ENCODE peak calls at places on chromosomes 13 and 19, in five cellular contexts. M, N, R, T and B are unnamed samples.

GRCh38 chr19:5445071-5445470 is 10.1 kb upstream of the ZNRF4 start:
- DNase-seq in M (no peak), N (no peak), R (no peak), T (no peak), B (no peak)

GRCh38 chr19:10565028-10565566 is 713 bp downstream of the KRI1 start:
- DNase-seq in M (peak; percentile 54), N (no peak), R (peak; percentile 81), T (peak; percentile 40), B (no peak)

GRCh38 chr19:18893573-18894253 is 2.2 kb downstream of the CERS1 start:
- DNase-seq in M (no peak), N (no peak), R (no peak), T (no peak), B (no peak)

GRCh38 chr13:113768018-113768905 is 9.2 kb downstream of the TMEM255B start:
- DNase-seq in M (no peak), N (peak; percentile 49), R (no peak), T (no peak), B (no peak)

GRCh38 chr19:15015946-15016542 is 33.2 kb upstream of the CASP14 start:
- DNase-seq in M (no peak), N (no peak), R (peak; percentile 83), T (no peak), B (no peak)

GRCh38 chr19:55083004-55083850 is 7.6 kb downstream of the EPS8L1 start:
- DNase-seq in M (no peak), N (no peak), R (no peak), T (no peak), B (no peak)

GRCh38 chr13:43861863-43862262 is 17.7 kb downstream of the CCDC122 start:
- DNase-seq in M (no peak), N (no peak), R (no peak), T (no peak), B (no peak)

GRCh38 chr19:29115181-29115580 is 97.8 kb downstream of the UQCRFS1 start:
- DNase-seq in M (no peak), N (no peak), R (no peak), T (no peak), B (no peak)

GRCh38 chr13:44853641-44854040 is 135.6 kb downstream of the NUFIP1 start:
- DNase-seq in M (no peak), N (no peak), R (no peak), T (no peak), B (no peak)

GRCh38 chr13:22454586-22454985 is 726.2 kb upstream of the SGCG start:
- DNase-seq in M (no peak), N (no peak), R (no peak), T (no peak), B (no peak)

GRCh38 chr19:21143846-21144245 is 2.0 kb downstream of the ZNF431 start:
- DNase-seq in M (no peak), N (no peak), R (no peak), T (no peak), B (no peak)

GRCh38 chr13:73060251-73061160 is 1.7 kb downstream of the KLF5 start:
- DNase-seq in M (no peak), N (no peak), R (peak; percentile 37), T (no peak), B (no peak)

GRCh38 chr13:83824120-83824519 is 58.2 kb downstream of the SLITRK1 start:
- DNase-seq in M (no peak), N (no peak), R (no peak), T (no peak), B (no peak)

GRCh38 chr13:42114912-42115311 is 66.5 kb downstream of the DGKH start:
- DNase-seq in M (no peak), N (no peak), R (no peak), T (no peak), B (no peak)

GRCh38 chr19:2032296-2032941 is 16.9 kb upstream of the BTBD2 start:
- DNase-seq in M (peak; percentile 39), N (peak; percentile 99), R (peak; percentile 31), T (peak; percentile 95), B (peak; percentile 96)

GRCh38 chr19:47039239-47039874 is 9.1 kb downstream of the TMEM160 start:
- DNase-seq in M (no peak), N (no peak), R (no peak), T (no peak), B (no peak)

GRCh38 chr13:23867027-23867491 is 22.1 kb downstream of the MIPEP start:
- DNase-seq in M (no peak), N (no peak), R (peak; percentile 18), T (no peak), B (no peak)

DNA sequence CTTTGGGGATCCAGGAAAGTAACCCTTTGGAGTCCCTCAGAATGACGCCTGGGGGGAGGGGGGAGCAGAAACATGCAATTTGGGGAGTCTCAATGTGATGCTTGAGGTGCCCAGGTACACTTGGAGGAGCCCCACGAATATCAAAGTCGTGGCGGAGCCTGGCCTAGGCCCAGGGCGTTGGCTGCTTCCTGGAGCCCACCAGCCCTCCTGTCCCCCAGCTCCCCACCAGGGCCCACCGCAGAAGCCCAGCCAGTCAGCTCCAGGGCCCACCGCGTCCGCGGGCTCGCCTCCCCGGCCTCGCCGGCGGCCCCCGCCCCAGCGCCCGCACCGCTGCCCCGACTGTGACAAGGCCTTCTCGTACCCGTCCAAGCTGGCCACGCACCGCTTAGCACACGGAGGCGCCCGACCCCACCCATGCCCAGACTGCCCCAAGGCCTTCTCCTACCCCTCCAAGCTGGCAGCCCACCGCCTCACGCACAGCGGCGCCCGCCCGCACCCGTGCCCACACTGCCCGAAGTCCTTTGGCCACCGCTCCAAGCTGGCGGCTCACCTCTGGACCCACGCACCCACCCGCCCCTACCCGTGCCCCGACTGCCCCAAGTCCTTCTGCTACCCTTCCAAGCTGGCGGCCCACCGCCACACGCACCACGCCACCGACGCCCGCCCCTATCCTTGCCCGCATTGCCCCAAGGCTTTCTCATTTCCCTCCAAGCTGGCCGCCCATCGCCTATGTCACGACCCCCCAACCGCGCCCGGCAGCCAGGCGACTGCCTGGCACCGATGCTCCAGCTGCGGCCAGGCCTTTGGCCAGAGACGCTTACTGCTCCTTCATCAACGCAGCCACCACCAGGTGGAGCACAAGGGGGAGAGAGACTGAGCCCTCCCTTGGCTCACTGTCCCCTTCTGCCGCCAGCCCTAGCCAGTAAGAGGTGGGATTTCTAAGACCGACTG is 2.1 kb downstream of the ZNF575 start:
- DNase-seq in M (peak; percentile 17), N (peak; percentile 64), R (peak; percentile 92), T (peak; percentile 60), B (peak; percentile 67)
- H3K27ac ChIP-seq in M (peak overlapping the region; percentile 61), N (peak overlapping the region; percentile 87), R (no peak overlapping the region), T (peak overlapping the region; percentile 91), B (peak overlapping the region; percentile 97)

GRCh38 chr13:26962671-26963070 is 202.1 kb upstream of the GPR12 start:
- DNase-seq in M (no peak), N (no peak), R (no peak), T (no peak), B (no peak)
- H3K27ac ChIP-seq in M (no peak overlapping the region), N (no peak overlapping the region), R (no peak overlapping the region), T (no peak overlapping the region), B (no peak overlapping the region)

DNA sequence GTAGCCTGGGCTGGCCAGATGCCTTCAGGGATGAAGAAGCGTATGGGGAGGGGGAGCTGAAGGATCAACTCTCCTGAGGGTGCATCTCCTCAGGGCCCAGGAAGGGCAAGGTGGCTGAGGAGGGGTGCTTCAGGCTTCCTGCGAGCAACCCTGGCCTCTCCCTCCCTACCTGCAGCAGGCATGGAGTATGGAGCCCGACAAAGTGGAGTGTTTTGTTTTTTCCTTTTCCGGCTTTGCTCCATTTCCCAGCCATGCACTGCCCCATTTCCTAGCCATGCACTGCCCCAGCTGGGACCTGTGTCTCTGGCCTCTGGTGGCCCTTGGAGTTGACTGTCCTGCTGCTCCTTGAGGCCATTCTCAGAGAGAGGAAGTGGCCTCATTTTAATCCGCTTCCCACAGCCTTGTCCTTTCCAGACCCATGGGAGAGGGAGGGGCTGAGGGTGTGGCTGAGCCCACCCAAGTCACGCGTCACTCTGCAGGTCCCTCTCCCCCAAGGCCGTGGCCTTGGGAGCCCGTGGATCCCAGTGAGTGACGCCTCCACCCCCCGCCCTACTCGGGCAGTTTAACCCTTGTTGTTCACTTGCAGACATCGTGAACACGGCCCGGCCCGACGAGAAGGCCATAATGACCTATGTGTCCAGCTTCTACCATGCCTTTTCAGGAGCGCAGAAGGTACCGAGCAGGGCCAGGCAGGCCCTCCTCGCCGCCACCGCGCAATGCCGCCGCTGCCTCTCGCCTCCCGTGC is 34.4 kb downstream of the CAPN12 start:
- DNase-seq in M (no peak), N (no peak), R (no peak), T (no peak), B (no peak)
- H3K27ac ChIP-seq in M (no peak overlapping the region), N (peak overlapping the region; percentile 86), R (no peak overlapping the region), T (peak overlapping the region; percentile 65), B (peak overlapping the region; percentile 82)

GRCh38 chr13:48667136-48667535 is 13.4 kb downstream of the CYSLTR2 start:
- DNase-seq in M (no peak), N (no peak), R (no peak), T (no peak), B (no peak)
- H3K27ac ChIP-seq in M (no peak overlapping the region), N (no peak overlapping the region), R (no peak overlapping the region), T (no peak overlapping the region), B (no peak overlapping the region)

GRCh38 chr13:52359534-52359933 is 46.4 kb downstream of the THSD1 start:
- DNase-seq in M (no peak), N (no peak), R (no peak), T (peak; percentile 11), B (no peak)

GRCh38 chr13:52353116-52353718 is 52.8 kb downstream of the THSD1 start:
- DNase-seq in M (no peak), N (no peak), R (no peak), T (no peak), B (no peak)

GRCh38 chr13:52361225-52361624 is 44.7 kb downstream of the THSD1 start:
- DNase-seq in M (no peak), N (no peak), R (no peak), T (no peak), B (no peak)

GRCh38 chr13:52356327-52356726 is 49.6 kb downstream of the THSD1 start:
- DNase-seq in M (no peak), N (no peak), R (no peak), T (no peak), B (no peak)
- H3K27ac ChIP-seq in M (no peak overlapping the region), N (no peak overlapping the region), R (no peak overlapping the region), T (no peak overlapping the region), B (no peak overlapping the region)

DNA sequence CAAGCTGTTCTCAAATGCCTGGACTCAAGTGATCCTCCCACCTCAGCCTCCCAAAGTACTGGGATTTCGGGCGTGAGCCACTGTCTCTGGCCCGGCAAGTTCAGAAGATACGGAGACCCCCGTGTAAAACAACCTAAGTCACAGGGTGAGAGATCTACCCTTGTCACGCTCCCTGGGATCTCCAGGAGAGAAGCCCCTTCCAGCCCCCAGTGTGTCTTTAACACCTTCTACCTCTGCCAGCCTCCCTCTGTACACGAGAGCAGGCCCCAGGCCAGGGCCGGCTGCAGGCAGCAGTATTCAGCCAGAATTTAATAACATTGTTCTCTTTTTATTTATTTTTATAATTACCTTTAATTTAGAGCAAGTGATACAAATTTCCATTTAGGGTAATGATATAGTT is 49.4 kb downstream of the ZNF536 start:
- DNase-seq in M (no peak), N (no peak), R (no peak), T (no peak), B (no peak)
- H3K27ac ChIP-seq in M (no peak overlapping the region), N (no peak overlapping the region), R (no peak overlapping the region), T (no peak overlapping the region), B (no peak overlapping the region)